ENCODE peak calls at places on chromosome 13, in four cellular contexts. B, X, V and I are unnamed samples.

GRCh38 chr13:32969516-32969941 is 46.7 kb upstream of the KL start:
- DNase-seq in V (no peak), X (no peak), B (peak), I (peak)

GRCh38 chr13:24264976-24265375 is 44.4 kb upstream of the C1QTNF9 start:
- DNase-seq in X (no peak), B (no peak), V (peak), I (no peak)

GRCh38 chr13:96860829-96861228 is 133.4 kb downstream of the OXGR1 start:
- DNase-seq in B (no peak), V (no peak), X (no peak), I (no peak)

GRCh38 chr13:106507560-106508274 is 27.7 kb downstream of the EFNB2 start:
- DNase-seq in B (peak), X (no peak), V (no peak), I (no peak)

GRCh38 chr13:19178901-19179593 is 2.6 kb downstream of the TUBA3C start:
- DNase-seq in X (no peak), V (no peak), B (no peak), I (no peak)

GRCh38 chr13:80924596-80924995 is 583.7 kb upstream of the SPRY2 start:
- DNase-seq in V (no peak), X (no peak), B (peak), I (no peak)

GRCh38 chr13:44735806-44736205 is 159.7 kb upstream of the TSC22D1 start:
- DNase-seq in X (no peak), B (no peak), V (no peak), I (no peak)

GRCh38 chr13:99153219-99153618 is 47.4 kb upstream of the UBAC2 start:
- DNase-seq in X (no peak), V (no peak), B (peak), I (no peak)

GRCh38 chr13:113669231-113669870 is 2.3 kb downstream of the GRK1 start:
- DNase-seq in V (no peak), X (no peak), B (no peak), I (no peak)

GRCh38 chr13:99250977-99251825 is 7.0 kb downstream of the GPR18 start:
- DNase-seq in X (no peak), V (no peak), B (no peak), I (no peak)

GRCh38 chr13:34886987-34887386 is 55.1 kb upstream of the NBEA start:
- DNase-seq in X (no peak), V (no peak), B (no peak), I (no peak)

GRCh38 chr13:36858285-36858684 is 39.3 kb downstream of the RFXAP start:
- DNase-seq in B (peak), V (no peak), X (no peak), I (no peak)

GRCh38 chr13:100667894-100668293 is 6.7 kb downstream of the TMTC4 start:
- DNase-seq in B (no peak), V (no peak), X (no peak), I (no peak)

GRCh38 chr13:44380404-44381165 is 7.0 kb downstream of the SERP2 start:
- DNase-seq in X (no peak), V (no peak), B (no peak), I (no peak)

GRCh38 chr13:23086951-23087350 is 93.8 kb upstream of the SGCG start:
- DNase-seq in X (no peak), V (no peak), B (no peak), I (no peak)

GRCh38 chr13:100898431-100898830 is 223.8 kb upstream of the TMTC4 start:
- DNase-seq in X (no peak), B (no peak), V (no peak), I (no peak)

GRCh38 chr13:109803822-109804221 is 17.4 kb upstream of the IRS2 start:
- DNase-seq in V (no peak), X (no peak), B (no peak), I (no peak)

GRCh38 chr13:73876323-73876722 is 257.9 kb downstream of the KLF12 start:
- DNase-seq in B (peak), X (no peak), V (no peak), I (no peak)

GRCh38 chr13:110949628-110950027 is 34.8 kb upstream of the ANKRD10 start:
- DNase-seq in V (no peak), X (no peak), B (no peak), I (no peak)